ENCODE peak calls at places on chromosomes 7 and 10, in five cellular contexts. T is GM04504, F is Right ventricle myocardium superior, W is NCI-H1092 treated with DMSO at 0.1 percent for 48 hours, Z is hypothalamus. H is an unnamed sample.

GRCh38 chr7:69967152-69967591 is 368.9 kb downstream of the AUTS2 start:
- DNase-seq in T (no peak), F (peak), W (peak), Z (no peak), H (no peak)

GRCh38 chr7:23742051-23742450 is 32.0 kb downstream of the STK31 start:
- DNase-seq in Z (no peak), T (no peak), F (no peak), W (no peak), H (no peak)

GRCh38 chr10:29598861-29599311 is 35.9 kb downstream of the SVIL start:
- DNase-seq in W (no peak), T (peak), F (no peak), Z (no peak), H (no peak)

GRCh38 chr7:55024776-55025175 is 6.0 kb downstream of the EGFR start:
- DNase-seq in T (no peak), W (no peak), Z (no peak), F (no peak), H (no peak)

GRCh38 chr7:74138945-74139843 is 35.0 kb upstream of the EIF4H start:
- DNase-seq in T (no peak), W (no peak), Z (no peak), F (no peak), H (no peak)

GRCh38 chr7:103628742-103629141 is 182.7 kb upstream of the SLC26A5 start:
- DNase-seq in T (no peak), Z (no peak), W (no peak), F (no peak), H (no peak)

GRCh38 chr10:93376372-93377296 is 105.5 kb downstream of the MYOF start:
- DNase-seq in F (no peak), Z (peak), W (peak), T (peak), H (no peak)

GRCh38 chr7:28347964-28348363 is 64.4 kb upstream of the CREB5 start:
- DNase-seq in W (no peak), T (peak), F (no peak), Z (no peak), H (no peak)

GRCh38 chr10:31157125-31157983 is 125.7 kb upstream of the ZNF438 start:
- DNase-seq in T (peak), Z (peak), W (peak), F (peak), H (no peak)

GRCh38 chr7:4015996-4016395 is 666.1 kb upstream of the FOXK1 start:
- DNase-seq in Z (no peak), W (no peak), T (no peak), F (no peak), H (no peak)

GRCh38 chr7:101875215-101875846 is 57.9 kb downstream of the CUX1 start:
- DNase-seq in Z (no peak), T (no peak), F (no peak), W (no peak), H (no peak)

GRCh38 chr10:61869772-61870520 is 31.6 kb upstream of the ARID5B start:
- DNase-seq in F (no peak), Z (no peak), W (no peak), T (peak), H (no peak)

GRCh38 chr10:49593564-49593875 is 16.6 kb upstream of the SLC18A3 start:
- DNase-seq in Z (no peak), T (no peak), W (no peak), F (no peak), H (no peak)

GRCh38 chr7:150950496-150951180 is 27.5 kb downstream of the KCNH2 start:
- DNase-seq in Z (no peak), T (no peak), W (no peak), F (peak), H (no peak)

GRCh38 chr7:25952277-25953057 is 199.5 kb upstream of the NFE2L3 start:
- DNase-seq in T (no peak), F (no peak), Z (no peak), W (peak), H (no peak)

GRCh38 chr10:129531195-129531968 is 64.3 kb downstream of the MGMT start:
- DNase-seq in F (no peak), Z (no peak), W (no peak), T (no peak), H (no peak)

GRCh38 chr10:77456414-77456813 is 181.2 kb downstream of the KCNMA1 start:
- DNase-seq in F (no peak), Z (no peak), W (peak), T (no peak), H (no peak)

GRCh38 chr7:4665661-4666060 is 16.4 kb upstream of the FOXK1 start:
- DNase-seq in W (no peak), Z (no peak), T (peak), F (no peak), H (no peak)

GRCh38 chr7:922334-923107 is 32.0 kb downstream of the ADAP1 start:
- DNase-seq in F (peak), W (no peak), T (no peak), Z (no peak), H (no peak)

GRCh38 chr7:91784469-91784868 is 96.0 kb downstream of the MTERF1 start:
- DNase-seq in F (no peak), Z (no peak), W (peak), T (peak), H (no peak)

GRCh38 chr10:97822261-97822687 is 27.4 kb upstream of the GOLGA7B start:
- DNase-seq in Z (no peak), W (peak), F (no peak), T (no peak), H (no peak)